ENCODE peak calls at places on chromosomes 13 and 19, in four cellular contexts. T is upper lobe of right lung, Z is tibial nerve, L is endodermal cell. F is an unnamed sample.
A peak's percentile ranks its signal among the peaks of the same experiment; 100 is the strongest.

GRCh38 chr13:98222081-98222554 is 45.0 kb upstream of the RNF113B start:
- DNase-seq in Z (no peak), L (peak; percentile 10), T (no peak), F (no peak)

GRCh38 chr13:48813518-48813917 is 159.8 kb downstream of the CYSLTR2 start:
- DNase-seq in Z (no peak), T (no peak), L (no peak), F (no peak)

GRCh38 chr13:79973533-79973963 is 367.4 kb downstream of the SPRY2 start:
- DNase-seq in Z (no peak), L (no peak), T (no peak), F (no peak)

GRCh38 chr19:15550847-15551182 is 42.5 kb downstream of the CYP4F22 start:
- DNase-seq in Z (no peak), T (no peak), L (peak; percentile 59), F (no peak)

GRCh38 chr13:73440296-73440895 is 381.6 kb downstream of the KLF5 start:
- DNase-seq in T (no peak), Z (no peak), L (no peak), F (no peak)

GRCh38 chr13:112733661-112734379 is 44.0 kb downstream of the ATP11A start:
- DNase-seq in L (peak; percentile 91), Z (no peak), T (peak; percentile 48), F (peak; percentile 48)

GRCh38 chr13:82654851-82655517 is 1227.3 kb downstream of the SLITRK1 start:
- DNase-seq in L (no peak), Z (peak; percentile 70), T (peak; percentile 68), F (peak; percentile 34)

GRCh38 chr13:96963786-96964475 is 30.3 kb downstream of the OXGR1 start:
- DNase-seq in L (no peak), T (no peak), Z (no peak), F (no peak)

GRCh38 chr19:3459322-3459881 is 20.9 kb downstream of the SMIM24 start:
- DNase-seq in L (peak; percentile 90), Z (peak; percentile 87), T (peak; percentile 83), F (peak; percentile 74)

GRCh38 chr19:18789422-18789832 is 1.7 kb downstream of the COMP start:
- DNase-seq in L (no peak), Z (no peak), T (no peak), F (peak; percentile 73)

GRCh38 chr13:114041493-114041892 is 67.6 kb upstream of the C13orf46 start:
- DNase-seq in L (no peak), Z (no peak), T (no peak), F (no peak)

GRCh38 chr19:54035215-54036178 is 28.2 kb downstream of the VSTM1 start:
- DNase-seq in Z (no peak), L (peak; percentile 81), T (no peak), F (no peak)

GRCh38 chr13:41456768-41457588 is at the start of gene RGCC:
- DNase-seq in T (peak; percentile 96), L (peak; percentile 89), Z (peak; percentile 56), F (peak; percentile 86)

GRCh38 chr13:76703621-76704020 is 182.6 kb downstream of the KCTD12 start:
- DNase-seq in T (no peak), L (no peak), Z (no peak), F (no peak)

GRCh38 chr19:52248256-52248655 is 21.1 kb upstream of the ZNF766 start:
- DNase-seq in T (no peak), Z (peak; percentile 69), L (peak; percentile 78), F (peak; percentile 32)

GRCh38 chr13:77687799-77688198 is 9.7 kb upstream of the SLAIN1 start:
- DNase-seq in Z (no peak), T (no peak), L (no peak), F (no peak)

GRCh38 chr13:40592035-40592434 is 74.4 kb downstream of the FOXO1 start:
- DNase-seq in Z (no peak), L (no peak), T (no peak), F (no peak)

DNA sequence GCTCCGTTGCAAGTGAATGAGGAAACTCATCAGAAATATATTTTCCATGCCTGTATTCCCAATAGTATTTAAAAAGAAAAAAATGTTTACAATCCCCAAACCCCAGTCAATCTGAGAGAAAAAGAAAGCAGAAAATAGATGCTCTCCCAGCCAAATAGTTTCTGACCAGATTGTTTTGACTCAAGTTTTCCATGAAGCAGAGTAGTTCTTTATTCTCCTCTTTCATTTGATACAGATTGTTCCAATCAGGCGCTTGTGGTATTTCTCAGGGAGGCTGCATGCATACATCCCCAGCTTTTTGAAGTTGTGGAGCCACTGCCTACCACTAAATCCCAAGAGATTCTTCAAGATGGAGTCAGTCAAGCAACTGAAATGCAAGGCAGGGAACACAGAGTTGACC is 110.6 kb downstream of the STARD13 start:
- DNase-seq in Z (no peak), L (no peak), T (no peak), F (no peak)
- H3K4me1 ChIP-seq in Z (peaks cover 66% of the 10 kb centered on the region), L (no peaks in the 10 kb centered on the region), T (no peaks in the 10 kb centered on the region), F (no peaks in the 10 kb centered on the region)

GRCh38 chr19:44745386-44745831 is 3.1 kb upstream of the BCL3 start:
- DNase-seq in Z (peak; percentile 61), T (peak; percentile 77), L (peak; percentile 69), F (peak; percentile 56)

GRCh38 chr19:44738603-44739585 is 9.6 kb upstream of the BCL3 start:
- DNase-seq in L (no peak), Z (no peak), T (no peak), F (peak; percentile 83)

GRCh38 chr19:44740351-44740824 is 8.1 kb upstream of the BCL3 start:
- DNase-seq in Z (no peak), L (peak; percentile 63), T (no peak), F (no peak)

GRCh38 chr19:44741258-44741731 is 7.2 kb upstream of the BCL3 start:
- DNase-seq in T (no peak), Z (no peak), L (no peak), F (no peak)

DNA sequence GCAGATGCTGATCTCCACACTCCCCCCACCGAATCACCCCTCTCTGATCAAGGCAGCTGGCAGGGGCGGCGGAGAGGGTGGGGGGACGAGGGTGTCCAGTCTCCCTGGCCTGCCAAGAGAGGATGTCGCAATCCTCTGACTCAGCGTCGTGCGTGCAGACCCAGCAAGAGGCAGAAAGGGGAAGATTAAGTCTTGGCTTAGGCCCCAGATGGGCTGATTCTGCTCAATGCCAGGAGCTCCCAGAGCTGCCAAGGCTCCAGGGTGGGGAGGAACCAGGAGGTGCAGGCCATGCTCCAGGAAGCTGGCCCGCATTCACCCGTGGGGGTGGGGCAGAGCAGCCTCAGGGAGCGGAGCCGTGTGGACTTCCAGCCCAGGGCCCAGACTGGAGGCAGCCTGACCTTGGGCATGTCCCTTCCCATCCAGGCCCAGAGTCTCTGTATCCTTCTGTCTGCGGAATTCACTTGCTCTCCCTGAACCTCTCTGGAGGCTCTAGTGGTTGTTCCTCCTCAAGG is 6.6 kb upstream of the BCL3 start:
- DNase-seq in Z (peak; percentile 98), T (peak; percentile 98), L (peak; percentile 72), F (peak; percentile 99)
- H3K4me1 ChIP-seq in Z (peaks cover 35% of the 10 kb centered on the region), T (peaks cover 69% of the 10 kb centered on the region), L (no peaks in the 10 kb centered on the region), F (peaks cover 76% of the 10 kb centered on the region)

DNA sequence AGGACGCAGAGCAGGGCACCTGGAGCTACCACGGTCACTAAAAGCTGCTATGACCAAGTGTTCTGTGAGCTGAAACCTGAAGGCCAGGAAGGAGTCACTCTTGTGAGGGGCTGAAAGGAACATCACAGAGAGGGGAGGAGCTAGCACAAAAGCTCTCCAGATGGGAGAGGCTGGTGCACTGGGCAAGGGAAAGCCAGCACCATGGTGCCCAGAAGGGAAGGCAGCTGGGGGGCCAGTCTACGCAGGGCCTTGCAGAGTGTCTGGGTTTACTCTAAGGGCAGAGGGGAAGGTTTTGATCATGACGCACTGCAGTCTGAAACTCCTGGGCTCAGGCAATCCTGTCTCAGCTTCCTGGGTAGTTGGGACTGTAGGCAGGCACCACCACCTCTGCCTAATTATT is 4.1 kb upstream of the ZNF580 start:
- DNase-seq in L (no peak), Z (no peak), T (no peak), F (no peak)
- H3K4me1 ChIP-seq in L (no peaks in the 10 kb centered on the region), Z (peaks cover 36% of the 10 kb centered on the region), T (peaks cover 54% of the 10 kb centered on the region), F (peaks cover 56% of the 10 kb centered on the region)

GRCh38 chr19:16659464-16659831 is 496 bp downstream of the SMIM7 start:
- DNase-seq in L (no peak), T (no peak), Z (no peak), F (no peak)

GRCh38 chr19:16657384-16657783 is 2.6 kb downstream of the SMIM7 start:
- DNase-seq in L (no peak), T (no peak), Z (no peak), F (no peak)

GRCh38 chr19:16660763-16661479 is at the start of gene TMEM38A:
- DNase-seq in T (peak; percentile 78), Z (no peak), L (peak; percentile 75), F (peak; percentile 91)

GRCh38 chr19:16659832-16660708 is at the start of gene SMIM7:
- DNase-seq in Z (peak; percentile 96), T (peak; percentile 99), L (peak; percentile 99), F (peak; percentile 98)

GRCh38 chr19:16661480-16662034 is 618 bp downstream of the TMEM38A start:
- DNase-seq in Z (peak; percentile 17), T (peak; percentile 67), L (peak; percentile 69), F (peak; percentile 27)
- H3K4me1 ChIP-seq in Z (peaks cover 20% of the 10 kb centered on the region), T (peaks cover 20% of the 10 kb centered on the region), L (no peaks in the 10 kb centered on the region), F (peaks cover 31% of the 10 kb centered on the region)